ENCODE peak calls at places on chromosomes 11 and 22, in eight cellular contexts. X is activated CD4-positive, alpha-beta T cell treated with anti-CD3 and anti-CD28 coated beads for 4 hours; W is NCI-H774; Z is cardiac muscle cell; S is heart right ventricle; G is Caco-2; F is CD8-positive, alpha-beta T cell; P is kidney tubule cell. B is an unnamed sample.

GRCh38 chr11:11501546-11502274 is 120.1 kb downstream of the GALNT18 start:
- DNase-seq in X (no peak), W (no peak), Z (no peak), S (no peak), G (no peak), F (no peak), P (peak), B (no peak)

GRCh38 chr11:117532568-117532967 is 204.9 kb downstream of the CEP164 start:
- DNase-seq in X (no peak), W (no peak), Z (no peak), S (no peak), G (no peak), F (no peak), P (no peak), B (no peak)

GRCh38 chr11:88231894-88232482 is 56.7 kb upstream of the RAB38 start:
- DNase-seq in X (peak), W (no peak), Z (peak), S (no peak), G (peak), F (no peak), P (peak), B (no peak)

GRCh38 chr22:31932863-31933262 is 11.5 kb upstream of the YWHAH start:
- DNase-seq in X (no peak), W (no peak), Z (peak), S (no peak), G (no peak), F (no peak), P (no peak), B (no peak)

GRCh38 chr22:49021926-49022815 is 805.5 kb downstream of the BRD1 start:
- DNase-seq in X (no peak), W (no peak), Z (no peak), S (no peak), G (no peak), F (no peak), P (no peak), B (peak)

GRCh38 chr11:22521226-22521625 is 104.4 kb downstream of the FANCF start:
- DNase-seq in X (no peak), W (no peak), Z (peak), S (no peak), G (peak), F (no peak), P (peak), B (no peak)

GRCh38 chr11:28529540-28530410 is 421.6 kb downstream of the METTL15 start:
- DNase-seq in X (no peak), W (peak), Z (peak), S (no peak), G (peak), F (no peak), P (peak), B (no peak)

GRCh38 chr11:111917788-111918187 is 925 bp upstream of the C11orf52 start:
- DNase-seq in X (no peak), W (no peak), Z (no peak), S (no peak), G (no peak), F (no peak), P (no peak), B (no peak)

GRCh38 chr22:17214416-17215043 is 4.7 kb downstream of the ADA2 start:
- DNase-seq in X (no peak), W (no peak), Z (no peak), S (no peak), G (no peak), F (no peak), P (no peak), B (no peak)

GRCh38 chr11:313787-314547 is at the start of gene IFITM1:
- DNase-seq in X (peak), W (no peak), Z (peak), S (peak), G (no peak), F (peak), P (peak), B (no peak)

GRCh38 chr11:73218106-73218829 is at the start of gene P2RY2:
- DNase-seq in X (no peak), W (no peak), Z (peak), S (peak), G (peak), F (no peak), P (peak), B (peak)

GRCh38 chr11:123654566-123655081 is at the start of gene SCN3B:
- DNase-seq in X (no peak), W (peak), Z (peak), S (peak), G (peak), F (no peak), P (peak), B (no peak)

GRCh38 chr22:50498322-50498861 is 9.1 kb downstream of the LMF2 start:
- DNase-seq in X (peak), W (peak), Z (peak), S (no peak), G (peak), F (peak), P (peak), B (no peak)

GRCh38 chr11:85307381-85307780 is 319.8 kb downstream of the DLG2 start:
- DNase-seq in X (no peak), W (no peak), Z (no peak), S (no peak), G (no peak), F (no peak), P (peak), B (no peak)

GRCh38 chr11:66719111-66719872 is 9.7 kb downstream of the SPTBN2 start:
- DNase-seq in X (no peak), W (no peak), Z (no peak), S (no peak), G (no peak), F (no peak), P (no peak), B (no peak)

GRCh38 chr11:112828433-112828832 is 132.8 kb upstream of the NCAM1 start:
- DNase-seq in X (no peak), W (no peak), Z (no peak), S (no peak), G (no peak), F (no peak), P (no peak), B (no peak)

GRCh38 chr22:36454916-36455570 is 26.4 kb downstream of the TXN2 start:
- DNase-seq in X (peak), W (peak), Z (peak), S (peak), G (peak), F (peak), P (peak), B (peak)

B was measured in CD14-positive monocyte.